ENCODE peak calls at places on chromosome 18, in six cellular contexts. X is CD8-positive, alpha-beta T cell; F is GM12878; L is uterus; O is left ventricle myocardium inferior; A is Panc1. T is an unnamed sample. For H3K36me3, the result is how much of the 10 kb centered on the place peaks cover.

GRCh38 chr18:78983530-78983929 is 3.9 kb downstream of the SALL3 start:
- DNase-seq in X (no peak), F (no peak), L (no peak), O (no peak), A (no peak), T (no peak)

GRCh38 chr18:7032537-7032936 is 85.1 kb downstream of the LAMA1 start:
- DNase-seq in X (no peak), F (no peak), L (no peak), O (no peak), A (no peak), T (no peak)

GRCh38 chr18:65942103-65942502 is 191.3 kb downstream of the CDH7 start:
- DNase-seq in X (no peak), F (no peak), L (no peak), O (no peak), A (no peak), T (no peak)

GRCh38 chr18:21109936-21110666 is 1.5 kb downstream of the ROCK1 start:
- DNase-seq in X (no peak), F (no peak), L (no peak), O (no peak), A (no peak), T (peak)

GRCh38 chr18:8454136-8454535 is 155.1 kb upstream of the RAB12 start:
- DNase-seq in X (no peak), F (no peak), L (no peak), O (no peak), A (no peak), T (no peak)

GRCh38 chr18:40877096-40877495 is 1077.9 kb upstream of the PIK3C3 start:
- DNase-seq in X (no peak), F (no peak), L (no peak), O (no peak), A (no peak), T (no peak)

GRCh38 chr18:80244956-80245730 is 2.2 kb downstream of the PARD6G start:
- DNase-seq in X (no peak), F (no peak), L (no peak), O (no peak), A (no peak), T (no peak)

GRCh38 chr18:49096021-49096420 is 145.3 kb upstream of the SMAD7 start:
- DNase-seq in X (no peak), F (no peak), L (no peak), O (no peak), A (no peak), T (no peak)

GRCh38 chr18:42030586-42031182 is 75.7 kb downstream of the PIK3C3 start:
- DNase-seq in X (no peak), F (no peak), L (no peak), O (no peak), A (no peak), T (no peak)

GRCh38 chr18:7467708-7468466 is 99.2 kb upstream of the PTPRM start:
- DNase-seq in X (no peak), F (no peak), L (no peak), O (no peak), A (no peak), T (no peak)

GRCh38 chr18:7438631-7439030 is 128.5 kb upstream of the PTPRM start:
- DNase-seq in X (no peak), F (no peak), L (no peak), O (no peak), A (no peak), T (no peak)

GRCh38 chr18:75607701-75608100 is 180.2 kb upstream of the SMIM21 start:
- DNase-seq in X (no peak), F (no peak), L (no peak), O (no peak), A (no peak), T (no peak)

GRCh38 chr18:10020176-10020575 is 106.4 kb downstream of the VAPA start:
- DNase-seq in X (no peak), F (no peak), L (no peak), O (no peak), A (no peak), T (no peak)

GRCh38 chr18:66495844-66496243 is 108.0 kb downstream of the CDH19 start:
- DNase-seq in X (no peak), F (no peak), L (no peak), O (peak), A (no peak), T (no peak)

GRCh38 chr18:76472811-76473210 is 22.2 kb downstream of the ZNF516 start:
- DNase-seq in X (no peak), F (no peak), L (no peak), O (no peak), A (no peak), T (no peak)

GRCh38 chr18:6557470-6558245 is 142.9 kb upstream of the L3MBTL4 start:
- DNase-seq in X (no peak), F (no peak), L (no peak), O (no peak), A (no peak), T (no peak)

GRCh38 chr18:58975296-58975695 is 110.6 kb downstream of the ZNF532 start:
- DNase-seq in X (no peak), F (no peak), L (no peak), O (no peak), A (no peak), T (no peak)
- H3K4me3 ChIP-seq in X (no peak), F (peak), L (no peak), O (no peak), A (no peak), T (peak)

GRCh38 chr18:23532848-23533247 is 29.5 kb downstream of the RMC1 start:
- DNase-seq in X (no peak), F (no peak), L (no peak), O (peak), A (no peak), T (no peak)
- H3K36me3 ChIP-seq in X (half or more), F (half or more), L (under half), O (half or more), A (under half), T (under half)

GRCh38 chr18:58049000-58049688 is 5.1 kb downstream of the NEDD4L start:
- DNase-seq in X (no peak), F (no peak), L (no peak), O (no peak), A (no peak), T (no peak)

GRCh38 chr18:58054041-58054733 is 10.2 kb downstream of the NEDD4L start:
- DNase-seq in X (no peak), F (no peak), L (no peak), O (no peak), A (no peak), T (no peak)

GRCh38 chr18:58052960-58053359 is 8.9 kb downstream of the NEDD4L start:
- DNase-seq in X (no peak), F (no peak), L (no peak), O (no peak), A (no peak), T (no peak)

GRCh38 chr18:58048243-58048642 is 4.2 kb downstream of the NEDD4L start:
- DNase-seq in X (no peak), F (no peak), L (no peak), O (no peak), A (no peak), T (no peak)

DNA sequence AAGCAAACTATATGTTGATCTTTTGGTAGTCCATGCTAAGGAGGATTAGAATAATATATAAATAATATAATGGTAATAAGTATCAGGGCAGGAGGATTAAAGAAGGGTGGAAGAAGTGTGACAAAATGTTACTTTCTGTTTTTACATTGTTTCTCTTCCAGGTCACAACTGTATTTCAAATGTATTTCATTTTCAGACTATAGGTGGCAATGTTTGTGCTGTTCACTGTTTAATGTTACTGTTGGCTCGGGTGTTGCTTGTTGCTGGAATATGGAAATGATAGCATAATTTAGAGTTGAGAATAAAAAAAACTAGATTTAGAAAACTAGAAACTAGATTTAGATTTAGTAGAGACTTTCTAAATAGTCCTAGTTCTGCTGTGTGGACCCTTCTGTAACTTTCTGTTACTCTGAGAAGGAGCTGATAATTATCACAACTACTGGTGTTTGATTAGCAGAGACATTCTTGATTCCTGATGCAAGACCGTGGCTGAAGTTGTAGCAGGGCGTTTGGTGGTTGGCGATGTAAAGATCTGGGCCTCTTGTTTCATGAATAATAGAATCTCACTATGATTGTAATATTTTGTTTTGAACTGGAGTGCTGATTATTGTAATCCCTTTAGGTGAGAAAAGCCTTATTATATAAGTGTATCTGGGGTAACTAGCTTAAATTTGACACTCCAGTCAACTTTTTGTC is 7.9 kb downstream of the NEDD4L start:
- DNase-seq in X (no peak), F (no peak), L (no peak), O (no peak), A (no peak), T (no peak)
- TF ChIP-seq CTCF in X (peak), F (peak), L (no peak), O (peak), A (peak), T (peak)

DNA sequence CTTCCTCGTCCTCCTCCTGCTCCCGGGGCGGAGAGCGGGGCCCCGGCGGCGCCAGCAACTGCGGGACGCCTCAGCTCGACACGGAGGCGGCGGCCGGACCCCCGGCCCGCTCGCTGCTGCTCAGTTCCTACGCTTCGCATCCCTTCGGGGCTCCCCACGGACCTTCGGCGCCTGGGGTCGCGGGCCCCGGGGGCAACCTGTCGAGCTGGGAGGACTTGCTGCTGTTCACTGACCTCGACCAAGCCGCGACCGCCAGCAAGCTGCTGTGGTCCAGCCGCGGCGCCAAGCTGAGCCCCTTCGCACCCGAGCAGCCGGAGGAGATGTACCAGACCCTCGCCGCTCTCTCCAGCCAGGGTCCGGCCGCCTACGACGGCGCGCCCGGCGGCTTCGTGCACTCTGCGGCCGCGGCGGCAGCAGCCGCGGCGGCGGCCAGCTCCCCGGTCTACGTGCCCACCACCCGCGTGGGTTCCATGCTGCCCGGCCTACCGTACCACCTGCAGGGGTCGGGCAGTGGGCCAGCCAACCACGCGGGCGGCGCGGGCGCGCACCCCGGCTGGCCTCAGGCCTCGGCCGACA is 2.0 kb downstream of the GATA6 start:
- DNase-seq in X (no peak), F (no peak), L (no peak), O (no peak), A (no peak), T (no peak)
- H3K4me3 ChIP-seq in X (no peak), F (no peak), L (peak), O (peak), A (peak), T (no peak)

GRCh38 chr18:2672410-2672809 is 16.9 kb downstream of the SMCHD1 start:
- DNase-seq in X (no peak), F (no peak), L (no peak), O (no peak), A (no peak), T (no peak)
- H3K36me3 ChIP-seq in X (half or more), F (under half), L (under half), O (half or more), A (under half), T (under half)

DNA sequence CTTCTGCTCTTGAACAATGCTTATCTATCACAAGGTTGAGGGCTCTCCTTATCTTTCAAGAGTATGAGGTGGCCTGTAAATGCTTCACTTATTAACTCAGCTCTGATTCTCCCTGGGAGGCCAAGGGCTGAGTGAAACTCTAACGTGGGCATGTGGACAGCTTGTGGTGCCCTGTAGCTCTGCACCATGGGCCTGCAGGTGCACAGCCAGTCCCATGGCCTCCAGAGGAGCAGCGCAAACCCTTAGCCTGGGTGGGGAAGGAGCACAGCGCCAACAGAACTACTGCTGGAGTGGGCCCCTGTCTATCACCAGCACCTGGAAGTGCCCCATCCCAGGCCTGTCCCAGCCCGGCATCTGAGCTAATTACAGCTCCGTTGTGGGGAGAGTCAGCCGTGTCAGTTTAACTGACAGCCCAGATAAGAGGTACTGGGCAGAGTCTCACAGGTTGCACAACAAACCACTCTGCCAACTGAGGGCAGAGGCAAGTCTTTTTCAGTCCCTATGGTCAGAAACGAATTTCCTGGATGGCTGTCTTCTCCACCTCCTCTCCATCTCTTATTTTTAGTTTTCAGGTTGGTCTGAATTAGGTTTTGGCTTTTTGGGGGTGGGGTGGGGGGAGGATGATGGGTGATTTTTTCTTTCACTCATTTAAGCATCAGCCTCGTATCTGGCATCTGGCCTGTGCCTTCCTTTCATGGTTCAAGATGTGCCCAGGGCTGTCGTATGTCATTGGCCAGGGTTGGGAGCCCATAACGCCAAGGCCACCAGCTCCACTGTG is 219.5 kb downstream of the BCL2 start:
- DNase-seq in X (no peak), F (peak), L (no peak), O (peak), A (no peak), T (no peak)
- TF ChIP-seq CTCF in X (no peak), F (no peak), L (no peak), O (no peak), A (no peak), T (no peak)

DNA sequence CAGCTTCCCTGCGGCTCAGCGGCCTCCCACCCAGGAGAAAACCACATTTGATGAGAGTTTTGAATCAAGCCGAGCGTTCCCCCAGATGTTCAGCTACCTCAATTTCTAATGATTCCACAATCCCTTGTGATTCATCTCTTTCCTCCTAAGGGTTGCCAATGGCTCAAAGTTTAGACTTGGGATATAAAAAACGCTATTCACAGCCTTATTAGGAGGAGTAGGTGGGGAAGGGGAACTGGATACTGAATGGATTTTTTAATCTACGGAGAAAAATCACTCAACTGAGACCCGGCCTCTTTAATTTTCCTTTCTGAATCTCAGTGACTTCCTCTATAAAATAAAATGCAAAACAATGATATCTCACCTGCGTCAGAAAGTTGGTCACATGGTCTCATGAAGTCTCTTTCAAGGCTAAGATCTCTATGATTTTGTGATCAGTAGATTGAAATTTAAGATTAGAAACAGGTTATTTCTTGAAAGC is 192.6 kb upstream of the TCF4 start:
- DNase-seq in X (no peak), F (no peak), L (no peak), O (no peak), A (no peak), T (no peak)
- H3K4me3 ChIP-seq in X (no peak), F (no peak), L (peak), O (peak), A (peak), T (no peak)